ENCODE peak calls at places on chromosomes 1 and 21, in eight cellular contexts. G is stomach, K is pancreas, Z is esophagus squamous epithelium, E is PC-9, I is endodermal cell, O is tibial artery, A is colonic mucosa. X is an unnamed sample.
A peak's percentile ranks its signal among the peaks of the same experiment; 100 is the strongest.

GRCh38 chr1:93723733-93724270 is 42.2 kb upstream of the BCAR3 start:
- DNase-seq in O (no peak), Z (no peak), A (no peak), E (no peak), I (no peak), K (no peak), G (no peak), X (no peak)

GRCh38 chr1:234645474-234645953 is 35.5 kb upstream of the IRF2BP2 start:
- DNase-seq in O (no peak), I (no peak), E (no peak), A (peak; percentile 14), K (no peak), G (no peak), Z (no peak), X (no peak)

GRCh38 chr1:185338719-185339622 is 21.9 kb upstream of the IVNS1ABP start:
- DNase-seq in G (peak; percentile 46), A (peak; percentile 27), E (no peak), I (no peak), K (no peak), O (peak; percentile 67), Z (no peak), X (no peak)

GRCh38 chr1:219347843-219348475 is 174.3 kb downstream of the LYPLAL1 start:
- DNase-seq in O (peak; percentile 78), I (no peak), A (peak; percentile 18), G (peak; percentile 57), Z (no peak), E (no peak), K (peak; percentile 86), X (peak; percentile 42)

GRCh38 chr1:54167422-54168139 is 14.8 kb upstream of the CDCP2 start:
- DNase-seq in O (no peak), E (no peak), G (no peak), A (no peak), K (no peak), I (no peak), Z (no peak), X (no peak)

GRCh38 chr1:63790989-63791388 is 17.2 kb downstream of the ROR1 start:
- DNase-seq in E (no peak), A (no peak), O (no peak), G (no peak), K (peak; percentile 63), Z (no peak), I (no peak), X (no peak)

GRCh38 chr21:35924714-35925301 is 135.5 kb downstream of the SETD4 start:
- DNase-seq in K (no peak), E (no peak), O (no peak), Z (no peak), I (no peak), G (no peak), A (no peak), X (no peak)

GRCh38 chr1:66402194-66402593 is 131.8 kb upstream of the SGIP1 start:
- DNase-seq in G (no peak), E (no peak), A (peak; percentile 40), I (no peak), Z (no peak), O (peak; percentile 94), K (peak; percentile 29), X (peak; percentile 88)

GRCh38 chr1:2429780-2430591 is 17.6 kb upstream of the PEX10 start:
- DNase-seq in E (no peak), A (no peak), O (no peak), G (no peak), K (no peak), I (peak; percentile 77), Z (no peak), X (no peak)

GRCh38 chr1:111214086-111214801 is 13.3 kb upstream of the CHI3L2 start:
- DNase-seq in I (no peak), A (no peak), G (no peak), K (no peak), E (no peak), Z (no peak), O (no peak), X (no peak)

GRCh38 chr1:4585216-4585615 is 69.2 kb upstream of the AJAP1 start:
- DNase-seq in O (peak; percentile 34), K (peak; percentile 25), I (peak; percentile 91), E (peak; percentile 3), G (no peak), Z (no peak), A (no peak), X (peak; percentile 42)

GRCh38 chr1:93817819-93818569 is 61.0 kb downstream of the DNTTIP2 start:
- DNase-seq in G (no peak), K (no peak), Z (no peak), E (peak; percentile 56), I (no peak), O (no peak), A (no peak), X (no peak)

GRCh38 chr1:229448373-229448772 is 14.5 kb upstream of the ACTA1 start:
- DNase-seq in K (no peak), I (no peak), A (no peak), E (no peak), G (no peak), Z (no peak), O (no peak), X (no peak)

GRCh38 chr1:89190017-89190416 is 8.7 kb downstream of the GBP4 start:
- DNase-seq in O (no peak), G (no peak), Z (no peak), A (no peak), K (no peak), E (no peak), I (no peak), X (no peak)

GRCh38 chr1:53737648-53738204 is 1.2 kb downstream of the GLIS1 start:
- DNase-seq in Z (no peak), G (no peak), I (peak; percentile 88), O (no peak), E (no peak), A (no peak), K (peak; percentile 13), X (peak; percentile 21)

GRCh38 chr1:85501355-85501898 is 36.5 kb upstream of the DDAH1 start:
- DNase-seq in O (no peak), Z (no peak), A (no peak), E (no peak), K (no peak), I (no peak), G (no peak), X (no peak)

GRCh38 chr1:3762151-3762872 is 10.1 kb downstream of the CCDC27 start:
- DNase-seq in G (no peak), I (no peak), K (no peak), O (no peak), A (no peak), E (no peak), Z (no peak), X (no peak)

GRCh38 chr1:112209493-112209892 is 186.5 kb upstream of the CTTNBP2NL start:
- DNase-seq in K (no peak), E (no peak), G (no peak), A (no peak), I (no peak), O (no peak), Z (no peak), X (no peak)

GRCh38 chr1:155244368-155245162 is 10.7 kb downstream of the ENTREP3 start:
- DNase-seq in I (peak; percentile 99), K (peak; percentile 94), O (peak; percentile 99), Z (peak; percentile 92), G (peak; percentile 97), A (peak; percentile 98), E (peak; percentile 96), X (peak; percentile 95)

GRCh38 chr1:155242805-155243358 is 12.4 kb downstream of the ENTREP3 start:
- DNase-seq in K (no peak), A (no peak), E (no peak), I (no peak), G (no peak), Z (no peak), O (no peak), X (no peak)

GRCh38 chr1:155241851-155242264 is 13.4 kb downstream of the ENTREP3 start:
- DNase-seq in K (no peak), A (no peak), G (no peak), O (no peak), I (no peak), E (no peak), Z (no peak), X (no peak)

GRCh38 chr1:155245163-155245524 is 10.1 kb downstream of the ENTREP3 start:
- DNase-seq in I (no peak), O (no peak), E (peak; percentile 41), K (no peak), Z (no peak), A (no peak), G (no peak), X (no peak)

DNA sequence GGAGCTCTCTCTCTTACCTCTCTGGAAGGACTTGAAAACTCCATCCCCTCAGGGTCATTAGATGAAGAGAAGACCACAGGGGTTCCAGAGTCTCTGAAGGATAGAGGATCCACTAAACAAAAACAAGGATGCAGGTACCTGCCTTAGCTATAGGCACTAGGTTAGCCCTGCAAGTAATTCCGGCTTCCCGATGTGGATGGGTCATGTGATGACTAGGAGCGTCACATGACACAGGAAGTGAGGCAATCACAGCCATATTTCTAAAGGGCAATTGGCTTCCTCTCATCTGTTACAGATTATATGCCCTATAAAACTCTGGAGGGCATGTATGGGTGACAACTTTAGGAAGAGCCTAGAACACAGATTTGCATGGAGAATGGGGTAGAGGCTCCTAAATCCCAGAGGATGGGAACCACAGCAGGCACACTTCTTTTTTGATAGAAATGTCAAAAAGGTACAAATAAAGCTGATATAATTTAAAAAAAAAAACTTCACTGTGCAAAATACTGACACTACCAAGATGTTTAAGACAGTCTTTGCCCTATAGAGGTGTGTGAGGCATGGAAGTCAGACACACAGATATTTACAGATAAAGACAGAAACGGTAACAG is 14.1 kb downstream of the ENTREP3 start:
- DNase-seq in O (no peak), A (peak; percentile 90), Z (no peak), I (peak; percentile 89), K (peak; percentile 74), G (peak; percentile 80), E (peak; percentile 51), X (no peak)
- H3K36me3 ChIP-seq in O (peaks cover 16% of the 10 kb centered on the region), A (no peaks in the 10 kb centered on the region), Z (peaks cover 4% of the 10 kb centered on the region), I (peaks cover 12% of the 10 kb centered on the region), K (no peaks in the 10 kb centered on the region), G (peaks cover 15% of the 10 kb centered on the region), E (no peaks in the 10 kb centered on the region), X (peaks cover 18% of the 10 kb centered on the region)

GRCh38 chr1:156080598-156081173 is 1.6 kb downstream of the MEX3A start:
- DNase-seq in I (peak; percentile 73), Z (no peak), O (no peak), A (no peak), K (no peak), E (no peak), G (no peak), X (no peak)
- H3K36me3 ChIP-seq in I (peaks cover 40% of the 10 kb centered on the region), Z (no peaks in the 10 kb centered on the region), O (no peaks in the 10 kb centered on the region), A (no peaks in the 10 kb centered on the region), K (no peaks in the 10 kb centered on the region), E (no peaks in the 10 kb centered on the region), G (no peaks in the 10 kb centered on the region), X (no peaks in the 10 kb centered on the region)

DNA sequence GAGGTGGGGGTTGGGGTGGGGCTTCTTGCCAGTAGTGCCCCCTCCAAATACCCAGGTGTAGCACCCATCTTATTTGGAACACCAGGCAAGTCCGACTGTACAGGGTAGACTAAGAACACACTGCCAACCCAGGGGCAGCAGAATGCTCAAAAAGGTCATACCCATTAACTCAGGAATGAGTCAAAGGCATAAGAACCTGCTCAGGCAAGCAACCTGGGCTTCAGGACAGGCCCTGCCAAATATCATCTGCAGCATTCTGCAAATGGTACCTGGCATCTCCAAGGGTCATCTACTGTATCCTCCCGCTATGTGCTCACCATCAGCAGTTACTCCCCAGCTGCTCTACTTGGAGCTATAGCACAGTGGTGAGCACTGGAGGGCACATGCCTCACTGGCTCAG is 19.4 kb downstream of the PEA15 start:
- DNase-seq in G (no peak), O (no peak), I (no peak), K (no peak), Z (no peak), A (no peak), E (no peak), X (no peak)
- H3K36me3 ChIP-seq in G (peaks cover 75% of the 10 kb centered on the region), O (peaks cover 79% of the 10 kb centered on the region), I (peaks cover 96% of the 10 kb centered on the region), K (peaks cover 41% of the 10 kb centered on the region), Z (peaks cover 5% of the 10 kb centered on the region), A (peaks cover 28% of the 10 kb centered on the region), E (peaks cover 22% of the 10 kb centered on the region), X (peaks cover 49% of the 10 kb centered on the region)

GRCh38 chr1:29202053-29202452 is 20.4 kb upstream of the SRSF4 start:
- DNase-seq in O (no peak), Z (no peak), E (no peak), I (no peak), A (no peak), K (no peak), G (no peak), X (no peak)
- H3K36me3 ChIP-seq in O (peaks cover 11% of the 10 kb centered on the region), Z (no peaks in the 10 kb centered on the region), E (peaks cover 8% of the 10 kb centered on the region), I (peaks cover 34% of the 10 kb centered on the region), A (no peaks in the 10 kb centered on the region), K (no peaks in the 10 kb centered on the region), G (peaks cover 5% of the 10 kb centered on the region), X (peaks cover 80% of the 10 kb centered on the region)